ENCODE peak calls at places on chromosomes 13 and 19, in ten cellular contexts. N, P, C, O, H, K, I, L, R and A are unnamed samples.

GRCh38 chr19:7733376-7733775 is 1.5 kb upstream of the CLEC4G start:
- DNase-seq in R (no peak), P (no peak), K (no peak), I (no peak), O (no peak), N (no peak), H (no peak), L (no peak), C (no peak), A (no peak)

GRCh38 chr19:245457-245856 is 45.7 kb downstream of the PLPP2 start:
- DNase-seq in H (no peak), O (no peak), K (no peak), L (no peak), R (no peak), I (no peak), P (no peak), C (no peak), N (no peak), A (no peak)

GRCh38 chr19:10861118-10861651 is 10.2 kb upstream of the CARM1 start:
- DNase-seq in H (peak; percentile 52), L (no peak), R (no peak), N (no peak), I (peak; percentile 69), K (no peak), P (no peak), C (no peak), O (no peak), A (peak; percentile 76)

GRCh38 chr13:26459276-26460131 is 98.0 kb upstream of the WASF3 start:
- DNase-seq in O (no peak), H (no peak), C (no peak), K (no peak), N (no peak), P (no peak), I (no peak), L (no peak), R (no peak), A (no peak)

GRCh38 chr13:41008349-41008980 is 10.7 kb downstream of the ELF1 start:
- DNase-seq in H (no peak), C (no peak), N (peak; percentile 72), P (no peak), R (no peak), L (no peak), K (no peak), O (no peak), I (no peak), A (no peak)

GRCh38 chr19:18440421-18440877 is 2.5 kb upstream of the ISYNA1 start:
- DNase-seq in I (peak; percentile 77), K (no peak), R (no peak), P (no peak), H (no peak), C (no peak), O (no peak), N (no peak), L (no peak), A (no peak)

GRCh38 chr13:93218583-93218982 is 8.0 kb upstream of the GPC6 start:
- DNase-seq in P (no peak), R (no peak), C (no peak), H (no peak), L (no peak), O (no peak), I (no peak), K (no peak), N (peak; percentile 12), A (no peak)

GRCh38 chr13:105278797-105279425 is 1256.6 kb downstream of the EFNB2 start:
- DNase-seq in O (peak; percentile 31), N (no peak), K (no peak), I (peak; percentile 50), C (no peak), P (no peak), H (no peak), R (no peak), L (no peak), A (no peak)

GRCh38 chr13:37602743-37603381 is 4.3 kb upstream of the POSTN start:
- DNase-seq in N (peak; percentile 60), I (no peak), L (no peak), O (peak; percentile 35), H (no peak), C (no peak), K (no peak), R (no peak), P (no peak), A (no peak)

GRCh38 chr13:72004975-72005374 is 138.0 kb upstream of the DACH1 start:
- DNase-seq in H (no peak), N (peak; percentile 63), I (no peak), K (no peak), P (no peak), C (no peak), R (no peak), O (peak; percentile 86), L (no peak), A (no peak)

GRCh38 chr19:33443638-33444195 is 70.2 kb downstream of the CEBPG start:
- DNase-seq in H (no peak), R (no peak), O (no peak), K (no peak), I (no peak), C (no peak), P (no peak), L (no peak), N (no peak), A (peak; percentile 47)

GRCh38 chr13:99275093-99275469 is 16.9 kb upstream of the GPR18 start:
- DNase-seq in O (peak; percentile 90), R (no peak), I (no peak), P (no peak), L (no peak), H (no peak), C (no peak), K (no peak), N (peak; percentile 87), A (peak; percentile 72)

GRCh38 chr19:2529473-2529918 is 53.6 kb downstream of the GADD45B start:
- DNase-seq in R (peak; percentile 68), I (peak; percentile 68), C (no peak), O (no peak), H (no peak), K (no peak), L (no peak), P (no peak), N (peak; percentile 80), A (no peak)

GRCh38 chr13:24074687-24075086 is 85.8 kb upstream of the SPATA13 start:
- DNase-seq in O (no peak), C (no peak), I (no peak), N (no peak), L (no peak), R (no peak), K (no peak), H (no peak), P (no peak), A (no peak)

GRCh38 chr19:18848860-18849661 is 17.3 kb downstream of the UPF1 start:
- DNase-seq in C (peak; percentile 85), P (no peak), O (no peak), L (no peak), K (no peak), I (no peak), N (no peak), R (no peak), H (no peak), A (peak; percentile 80)

GRCh38 chr19:55406869-55407624 is 541 bp downstream of the UBE2S start:
- DNase-seq in I (no peak), N (peak; percentile 25), H (no peak), C (peak; percentile 81), K (no peak), P (no peak), R (no peak), L (no peak), O (peak; percentile 66), A (peak; percentile 80)

GRCh38 chr13:38900188-38900587 is 90.4 kb downstream of the STOML3 start:
- DNase-seq in C (no peak), I (no peak), N (no peak), R (peak; percentile 1), H (no peak), L (no peak), P (no peak), O (no peak), K (peak; percentile 27), A (no peak)

GRCh38 chr19:18282021-18282787 is 782 bp upstream of the JUND start:
- DNase-seq in O (no peak), I (peak; percentile 71), N (no peak), K (no peak), P (no peak), L (peak; percentile 77), R (no peak), C (no peak), H (peak; percentile 71), A (peak; percentile 75)

GRCh38 chr13:50244913-50245574 is 229.8 kb downstream of the KCNRG start:
- DNase-seq in K (no peak), O (peak; percentile 85), C (no peak), L (no peak), I (no peak), R (peak; percentile 48), N (peak; percentile 91), H (peak; percentile 58), P (peak; percentile 28), A (peak; percentile 81)

GRCh38 chr13:95643814-95644598 is 500 bp downstream of the DZIP1 start:
- DNase-seq in L (no peak), H (peak; percentile 42), P (no peak), K (peak; percentile 41), N (peak; percentile 60), R (peak; percentile 10), C (no peak), I (no peak), O (peak; percentile 75), A (no peak)

GRCh38 chr19:38712161-38712748 is 32.0 kb downstream of the CAPN12 start:
- DNase-seq in O (no peak), L (no peak), R (no peak), K (no peak), I (no peak), H (no peak), P (no peak), N (no peak), C (no peak), A (no peak)

GRCh38 chr19:12703056-12703455 is 6.6 kb upstream of the FBXW9 start:
- DNase-seq in O (peak; percentile 39), R (no peak), N (peak; percentile 25), P (no peak), L (no peak), H (no peak), K (peak; percentile 70), C (no peak), I (peak; percentile 97), A (no peak)

GRCh38 chr19:29831686-29832085 is 19.9 kb downstream of the CCNE1 start:
- DNase-seq in K (no peak), R (no peak), P (no peak), L (no peak), N (no peak), C (no peak), H (no peak), I (no peak), O (no peak), A (peak; percentile 63)

GRCh38 chr13:24254151-24254810 is 55.1 kb upstream of the C1QTNF9 start:
- DNase-seq in O (no peak), C (no peak), H (peak; percentile 60), K (no peak), R (no peak), I (no peak), N (no peak), L (no peak), P (no peak), A (peak; percentile 86)

GRCh38 chr19:4089400-4089908 is 22.8 kb upstream of the ZBTB7A start:
- DNase-seq in H (peak; percentile 71), K (no peak), I (no peak), L (no peak), O (no peak), R (no peak), P (no peak), C (no peak), N (no peak), A (peak; percentile 82)

GRCh38 chr13:43374621-43375020 is 351.2 kb downstream of the DNAJC15 start:
- DNase-seq in C (no peak), P (no peak), K (no peak), L (no peak), I (no peak), N (peak; percentile 86), O (peak; percentile 48), H (no peak), R (no peak), A (no peak)

GRCh38 chr19:47157455-47158321 is 27.1 kb downstream of the SAE1 start:
- DNase-seq in R (no peak), C (no peak), P (no peak), N (peak; percentile 74), H (no peak), O (peak; percentile 93), I (peak; percentile 92), K (no peak), L (no peak), A (peak; percentile 74)

GRCh38 chr19:46704379-46705076 is 12.4 kb downstream of the PRKD2 start:
- DNase-seq in P (peak; percentile 76), C (no peak), K (peak; percentile 86), I (peak; percentile 91), R (peak; percentile 90), H (peak; percentile 94), O (peak; percentile 61), N (peak; percentile 23), L (peak; percentile 75), A (peak; percentile 95)